ENCODE peak calls at places on chromosomes 7 and 10, in four cellular contexts. One of them, this sample, is unnamed.

GRCh38 chr10:43228783-43229207 is 38.1 kb downstream of the RASGEF1A start:
- DNase-seq in astrocyte: no peak
- DNase-seq in chondrocyte: peak; percentile 67
- DNase-seq in CD4-positive, alpha-beta T cell: peak; percentile 28
- DNase-seq in this sample: peak; percentile 2

GRCh38 chr10:95837783-95838182 is 70.0 kb upstream of the CC2D2B start:
- DNase-seq in astrocyte: no peak
- DNase-seq in chondrocyte: no peak
- DNase-seq in CD4-positive, alpha-beta T cell: no peak
- DNase-seq in this sample: no peak

GRCh38 chr7:139946539-139946938 is 116.2 kb downstream of the PARP12 start:
- DNase-seq in astrocyte: no peak
- DNase-seq in chondrocyte: no peak
- DNase-seq in CD4-positive, alpha-beta T cell: no peak
- DNase-seq in this sample: no peak

GRCh38 chr10:80497187-80498038 is 40.3 kb upstream of the SH2D4B start:
- DNase-seq in astrocyte: peak; percentile 73
- DNase-seq in chondrocyte: no peak
- DNase-seq in CD4-positive, alpha-beta T cell: peak; percentile 32
- DNase-seq in this sample: no peak

GRCh38 chr10:13449296-13449695 is 79.5 kb downstream of the BEND7 start:
- DNase-seq in astrocyte: peak; percentile 55
- DNase-seq in chondrocyte: no peak
- DNase-seq in CD4-positive, alpha-beta T cell: no peak
- DNase-seq in this sample: no peak

GRCh38 chr7:118918556-118918955 is 694.1 kb downstream of the ANKRD7 start:
- DNase-seq in astrocyte: peak; percentile 1
- DNase-seq in chondrocyte: no peak
- DNase-seq in CD4-positive, alpha-beta T cell: no peak
- DNase-seq in this sample: no peak

GRCh38 chr7:121204537-121204936 is 124.3 kb upstream of the WNT16 start:
- DNase-seq in astrocyte: no peak
- DNase-seq in chondrocyte: no peak
- DNase-seq in CD4-positive, alpha-beta T cell: no peak
- DNase-seq in this sample: no peak

GRCh38 chr10:3877092-3878000 is 92.3 kb upstream of the KLF6 start:
- DNase-seq in astrocyte: no peak
- DNase-seq in chondrocyte: no peak
- DNase-seq in CD4-positive, alpha-beta T cell: no peak
- DNase-seq in this sample: no peak

GRCh38 chr10:112842832-112843360 is 107.2 kb upstream of the TCF7L2 start:
- DNase-seq in astrocyte: no peak
- DNase-seq in chondrocyte: no peak
- DNase-seq in CD4-positive, alpha-beta T cell: no peak
- DNase-seq in this sample: no peak

GRCh38 chr7:19713676-19714075 is 4.8 kb upstream of the POLR1F start:
- DNase-seq in astrocyte: peak; percentile 25
- DNase-seq in chondrocyte: no peak
- DNase-seq in CD4-positive, alpha-beta T cell: no peak
- DNase-seq in this sample: peak; percentile 31

GRCh38 chr7:19708397-19709248 is at the start of gene POLR1F:
- DNase-seq in astrocyte: peak; percentile 84
- DNase-seq in chondrocyte: peak; percentile 97
- DNase-seq in CD4-positive, alpha-beta T cell: peak; percentile 93
- DNase-seq in this sample: peak; percentile 94

GRCh38 chr7:19705663-19706062 is 3.2 kb downstream of the POLR1F start:
- DNase-seq in astrocyte: no peak
- DNase-seq in chondrocyte: no peak
- DNase-seq in CD4-positive, alpha-beta T cell: no peak
- DNase-seq in this sample: no peak

GRCh38 chr7:19707240-19707639 is 1.6 kb downstream of the POLR1F start:
- DNase-seq in astrocyte: no peak
- DNase-seq in chondrocyte: no peak
- DNase-seq in CD4-positive, alpha-beta T cell: no peak
- DNase-seq in this sample: no peak

DNA sequence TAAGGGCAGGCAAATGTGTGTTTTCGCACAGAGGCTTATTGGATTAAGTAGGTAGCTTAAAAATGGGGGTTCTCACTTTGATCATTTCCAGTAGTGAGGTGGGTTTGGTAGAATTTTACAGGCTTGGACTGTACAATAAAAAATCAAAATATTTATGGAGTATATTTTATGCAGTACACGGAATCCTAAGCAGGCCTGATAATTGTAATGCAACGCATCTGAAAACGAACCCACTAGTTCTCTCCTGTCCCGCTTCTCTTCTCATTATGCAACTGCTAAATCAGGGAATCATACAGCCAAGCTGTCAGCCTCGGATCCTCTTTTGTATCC is 377 bp upstream of the POLR1F start:
- DNase-seq in astrocyte: no peak
- DNase-seq in chondrocyte: no peak
- DNase-seq in CD4-positive, alpha-beta T cell: no peak
- DNase-seq in this sample: no peak
- TF ChIP-seq CTCF in astrocyte: no peak
- TF ChIP-seq CTCF in chondrocyte: peak; percentile 52
- TF ChIP-seq CTCF in CD4-positive, alpha-beta T cell: peak; percentile 34
- TF ChIP-seq CTCF in this sample: peak; percentile 44

DNA sequence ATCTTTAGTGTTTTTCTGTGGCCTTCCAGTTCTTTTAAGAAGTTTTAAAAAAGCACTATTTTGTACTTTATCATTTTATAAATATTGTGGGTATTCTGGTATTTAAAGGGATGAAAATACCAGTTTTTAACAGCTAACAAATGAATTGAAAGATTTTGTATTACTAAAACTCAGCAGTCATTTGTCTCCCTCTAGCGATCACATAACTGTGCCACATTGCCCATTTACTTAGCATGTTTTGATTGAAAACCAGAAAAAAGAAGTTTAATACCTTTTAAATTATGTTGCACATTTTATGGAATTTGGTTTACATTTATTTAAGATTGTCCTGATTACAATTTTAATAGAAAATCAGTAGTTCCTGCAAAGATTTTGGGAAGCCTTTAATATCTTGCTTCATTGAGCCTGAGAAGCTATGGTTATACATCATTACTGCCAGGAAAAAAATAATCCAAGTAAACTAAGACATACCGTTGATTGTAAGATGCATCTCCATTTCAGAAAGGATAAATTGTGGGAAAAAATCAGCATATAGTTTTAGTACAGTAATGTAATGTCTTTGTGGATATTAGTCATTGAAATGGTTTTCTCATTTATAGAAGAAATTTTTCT is 34.9 kb downstream of the TAX1BP1 start:
- DNase-seq in astrocyte: peak; percentile 14
- DNase-seq in chondrocyte: no peak
- DNase-seq in CD4-positive, alpha-beta T cell: no peak
- DNase-seq in this sample: no peak
- TF ChIP-seq CTCF in astrocyte: peak; percentile 69
- TF ChIP-seq CTCF in chondrocyte: peak; percentile 92
- TF ChIP-seq CTCF in CD4-positive, alpha-beta T cell: peak; percentile 49
- TF ChIP-seq CTCF in this sample: peak; percentile 32

GRCh38 chr10:93415693-93416092 is 66.4 kb downstream of the MYOF start:
- DNase-seq in astrocyte: no peak
- DNase-seq in chondrocyte: no peak
- DNase-seq in CD4-positive, alpha-beta T cell: no peak
- DNase-seq in this sample: no peak
- TF ChIP-seq CTCF in astrocyte: peak; percentile 17
- TF ChIP-seq CTCF in chondrocyte: peak; percentile 63
- TF ChIP-seq CTCF in CD4-positive, alpha-beta T cell: no peak
- TF ChIP-seq CTCF in this sample: no peak

DNA sequence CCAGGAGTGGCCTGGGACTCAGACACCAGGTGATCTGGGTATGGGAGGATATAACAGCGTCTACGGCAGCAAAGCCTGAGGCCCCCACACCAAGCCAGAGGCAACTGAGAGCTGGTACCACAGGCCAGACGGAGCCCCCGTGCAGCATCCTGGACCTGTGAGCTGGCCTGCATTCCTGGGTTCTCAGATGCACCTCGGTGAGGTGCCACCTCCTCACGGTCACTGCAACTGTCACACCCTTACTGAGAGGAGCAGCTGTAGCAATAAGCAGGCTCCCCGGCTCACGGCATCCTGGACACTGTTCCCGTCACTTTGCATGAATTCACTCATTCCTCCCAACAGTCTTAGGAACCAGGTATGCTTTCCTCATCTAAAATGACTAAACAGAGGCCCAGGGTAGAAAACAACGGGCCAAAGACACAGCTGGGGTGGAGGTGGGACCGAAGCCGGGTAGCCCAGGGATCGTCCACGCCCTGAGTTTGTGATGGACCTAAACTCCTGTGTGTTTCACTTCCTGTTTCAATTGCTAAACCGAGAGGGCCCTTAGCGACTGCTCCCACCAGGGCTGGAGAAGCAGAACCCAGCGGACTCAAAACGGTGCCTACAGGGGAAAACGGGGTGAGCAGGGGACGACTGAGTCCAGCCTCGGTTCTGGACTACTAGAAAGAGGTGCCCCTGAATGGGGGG is 98.7 kb downstream of the CTBP2 start:
- DNase-seq in astrocyte: no peak
- DNase-seq in chondrocyte: no peak
- DNase-seq in CD4-positive, alpha-beta T cell: no peak
- DNase-seq in this sample: no peak
- TF ChIP-seq CTCF in astrocyte: no peak
- TF ChIP-seq CTCF in chondrocyte: no peak
- TF ChIP-seq CTCF in CD4-positive, alpha-beta T cell: no peak
- TF ChIP-seq CTCF in this sample: no peak

DNA sequence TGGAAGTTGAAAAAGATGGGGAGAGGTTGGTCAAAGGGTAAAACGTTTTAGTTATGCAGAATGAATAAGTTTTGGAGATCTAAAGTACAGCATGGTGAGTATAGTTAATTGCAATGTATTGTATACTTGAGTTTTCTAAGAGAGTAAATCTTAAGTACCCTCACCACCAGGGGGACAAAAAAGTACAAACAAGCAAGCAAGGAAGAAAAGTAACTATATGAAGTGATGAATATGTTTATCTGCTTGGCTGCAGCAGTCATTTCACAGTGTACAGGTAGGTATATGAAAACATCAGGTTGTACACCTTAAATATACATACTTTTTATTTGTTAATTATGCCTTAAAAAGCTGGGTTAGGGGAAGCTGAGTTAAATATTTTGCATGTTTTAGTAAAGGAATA is 157.3 kb downstream of the PCLO start:
- DNase-seq in astrocyte: no peak
- DNase-seq in chondrocyte: no peak
- DNase-seq in CD4-positive, alpha-beta T cell: no peak
- DNase-seq in this sample: no peak
- TF ChIP-seq CTCF in astrocyte: no peak
- TF ChIP-seq CTCF in chondrocyte: peak; percentile 70
- TF ChIP-seq CTCF in CD4-positive, alpha-beta T cell: no peak
- TF ChIP-seq CTCF in this sample: peak; percentile 77

This sample was measured in endothelial cell.